ENCODE peak calls at places on chromosomes 16 and 17, in four cellular contexts. A is uterus, D is heart right ventricle, M is ascending aorta. U is an unnamed sample.
A peak's percentile ranks its signal among the peaks of the same experiment; 100 is the strongest.

GRCh38 chr17:22717211-22717610 is 1024.9 kb downstream of the KCNJ18 start:
- DNase-seq in M (no peak), D (no peak), A (no peak), U (no peak)

GRCh38 chr17:4728124-4728523 is 3.1 kb upstream of the MED11 start:
- DNase-seq in D (no peak), A (no peak), M (no peak), U (no peak)

GRCh38 chr17:3905017-3905486 is 11.2 kb downstream of the P2RX1 start:
- DNase-seq in M (no peak), A (no peak), D (no peak), U (no peak)

GRCh38 chr17:46020023-46020735 is 21.1 kb downstream of the STH start:
- DNase-seq in A (no peak), D (no peak), M (no peak), U (no peak)

GRCh38 chr17:83056583-83057396 is 22.6 kb upstream of the METRNL start:
- DNase-seq in A (peak; percentile 18), D (no peak), M (no peak), U (no peak)

GRCh38 chr17:35016369-35016768 is 36.1 kb downstream of the LIG3 start:
- DNase-seq in D (no peak), M (no peak), A (no peak), U (no peak)

GRCh38 chr17:56834380-56835258 is 668 bp downstream of the DGKE start:
- DNase-seq in A (peak; percentile 52), D (peak; percentile 57), M (no peak), U (no peak)

GRCh38 chr16:30185141-30185682 is 1.8 kb downstream of the CORO1A start:
- DNase-seq in M (no peak), A (peak; percentile 18), D (peak; percentile 18), U (peak; percentile 23)

GRCh38 chr17:71902931-71903506 is 217.8 kb upstream of the SOX9 start:
- DNase-seq in A (no peak), M (no peak), D (no peak), U (no peak)

GRCh38 chr17:65553009-65553645 is 8.3 kb downstream of the AXIN2 start:
- DNase-seq in D (no peak), M (no peak), A (no peak), U (no peak)

GRCh38 chr17:47742319-47743181 is 9.5 kb downstream of the TBX21 start:
- DNase-seq in D (peak; percentile 39), A (no peak), M (no peak), U (no peak)

GRCh38 chr17:39729280-39729851 is 966 bp downstream of the MIEN1 start:
- DNase-seq in D (no peak), A (no peak), M (no peak), U (no peak)

GRCh38 chr17:45228121-45228941 is 6.6 kb downstream of the FMNL1 start:
- DNase-seq in D (no peak), M (no peak), A (no peak), U (no peak)

GRCh38 chr16:83947642-83948234 is 5.3 kb upstream of the OSGIN1 start:
- DNase-seq in D (no peak), M (no peak), A (no peak), U (no peak)

GRCh38 chr17:65885484-65885883 is 306.4 kb downstream of the CEP112 start:
- DNase-seq in M (no peak), A (no peak), D (no peak), U (no peak)

GRCh38 chr16:19375561-19376158 is 42.0 kb upstream of the TMC5 start:
- DNase-seq in A (peak; percentile 29), D (peak; percentile 15), M (no peak), U (peak; percentile 32)

GRCh38 chr16:10619271-10619849 is 39.0 kb upstream of the EMP2 start:
- DNase-seq in M (no peak), A (no peak), D (peak; percentile 68), U (no peak)

GRCh38 chr16:50635505-50636392 is 45.4 kb downstream of the SNX20 start:
- DNase-seq in A (no peak), M (no peak), D (no peak), U (no peak)

GRCh38 chr17:79587421-79587820 is 23.4 kb downstream of the RBFOX3 start:
- DNase-seq in M (no peak), D (no peak), A (no peak), U (no peak)

GRCh38 chr17:78300962-78301820 is 58.7 kb downstream of the SOCS3 start:
- DNase-seq in M (no peak), D (no peak), A (no peak), U (no peak)

GRCh38 chr17:81902653-81903414 is 796 bp downstream of the NPB start:
- DNase-seq in M (no peak), A (no peak), D (no peak), U (peak; percentile 48)
- H3K4me3 ChIP-seq in M (peak overlapping the region; percentile 65), A (no peak overlapping the region), D (peak overlapping the region; percentile 34), U (no peak overlapping the region)

DNA sequence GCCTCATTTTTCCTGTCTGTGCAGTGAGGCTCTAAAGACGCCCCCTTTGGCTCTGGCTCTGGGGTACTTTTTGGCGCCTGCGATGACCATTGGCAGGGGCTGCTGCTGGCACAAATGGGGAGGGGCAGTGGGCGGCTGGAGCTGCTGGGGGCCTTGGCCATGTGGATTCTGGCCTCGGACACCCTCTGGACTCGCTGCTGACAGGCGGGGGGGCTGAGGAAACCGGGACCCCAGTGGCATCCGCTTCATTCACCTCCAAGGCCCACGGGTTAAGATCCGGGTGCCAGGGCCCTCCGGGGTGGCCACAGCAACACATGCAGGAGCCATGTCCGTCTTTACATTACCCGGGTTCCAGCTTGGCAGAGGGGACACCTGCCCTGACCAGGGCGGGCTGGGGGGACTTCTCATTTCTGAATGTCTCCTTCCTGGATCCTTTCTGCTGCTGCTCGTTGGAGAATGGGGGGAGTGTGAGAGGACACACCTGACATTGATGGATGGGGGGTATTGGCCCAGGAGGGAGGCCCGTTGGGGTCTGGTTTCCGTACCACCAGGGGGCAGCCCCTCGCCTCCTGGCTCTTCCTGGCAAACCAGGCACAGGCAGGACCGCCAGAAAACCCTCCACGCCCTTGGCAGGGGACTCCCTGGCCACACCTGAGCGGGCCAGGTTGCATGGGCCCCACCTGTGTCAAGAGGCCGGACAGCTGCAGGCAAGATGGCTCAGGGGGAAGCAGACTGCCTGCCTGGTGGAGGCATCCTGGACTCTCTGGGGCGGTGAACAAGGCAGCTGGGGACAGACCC is 21.8 kb downstream of the GSE1 start:
- DNase-seq in D (no peak), M (no peak), A (no peak), U (no peak)
- H3K36me3 ChIP-seq in D (no peaks in the 10 kb centered on the region), M (no peaks in the 10 kb centered on the region), A (no peaks in the 10 kb centered on the region), U (no peaks in the 10 kb centered on the region)

GRCh38 chr17:44095388-44095646 is 24.8 kb downstream of the G6PC3 start:
- DNase-seq in A (no peak), M (no peak), D (no peak), U (no peak)
- H3K4me3 ChIP-seq in A (no peak overlapping the region), M (peak overlapping the region; percentile 45), D (peak overlapping the region; percentile 48), U (no peak overlapping the region)

GRCh38 chr16:48590476-48590875 is 19.5 kb downstream of the N4BP1 start:
- DNase-seq in A (no peak), M (no peak), D (no peak), U (no peak)
- H3K36me3 ChIP-seq in A (no peaks in the 10 kb centered on the region), M (no peaks in the 10 kb centered on the region), D (no peaks in the 10 kb centered on the region), U (no peaks in the 10 kb centered on the region)

DNA sequence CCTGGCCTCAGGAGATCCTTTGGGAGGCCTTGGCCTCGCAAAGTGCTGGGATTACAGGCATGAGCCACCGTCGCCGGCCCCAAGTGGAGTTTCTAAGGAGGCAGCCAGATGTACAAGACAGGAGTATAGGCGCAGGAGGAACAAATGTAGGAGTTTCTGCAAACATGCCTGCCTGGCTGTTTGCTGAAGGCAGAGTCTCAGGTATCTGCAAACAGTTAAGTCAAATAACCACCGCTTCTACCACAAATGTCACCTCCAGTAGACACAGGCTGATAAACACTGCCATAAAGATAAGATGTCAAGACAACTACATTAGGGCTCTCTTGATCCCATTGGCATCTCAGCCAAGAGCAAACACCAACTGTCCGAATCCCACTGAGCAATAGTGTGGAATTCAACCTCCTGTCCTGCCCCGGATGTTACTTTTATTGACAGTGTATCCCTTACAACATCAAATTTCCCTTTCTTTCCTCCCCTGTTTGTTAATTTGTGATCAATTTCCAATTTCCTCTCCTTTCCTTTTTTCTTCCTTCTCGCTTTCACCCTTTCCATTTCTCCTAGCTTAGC is 5.6 kb upstream of the COG1 start:
- DNase-seq in M (no peak), A (no peak), D (no peak), U (no peak)
- H3K4me3 ChIP-seq in M (no peak overlapping the region), A (no peak overlapping the region), D (no peak overlapping the region), U (no peak overlapping the region)

DNA sequence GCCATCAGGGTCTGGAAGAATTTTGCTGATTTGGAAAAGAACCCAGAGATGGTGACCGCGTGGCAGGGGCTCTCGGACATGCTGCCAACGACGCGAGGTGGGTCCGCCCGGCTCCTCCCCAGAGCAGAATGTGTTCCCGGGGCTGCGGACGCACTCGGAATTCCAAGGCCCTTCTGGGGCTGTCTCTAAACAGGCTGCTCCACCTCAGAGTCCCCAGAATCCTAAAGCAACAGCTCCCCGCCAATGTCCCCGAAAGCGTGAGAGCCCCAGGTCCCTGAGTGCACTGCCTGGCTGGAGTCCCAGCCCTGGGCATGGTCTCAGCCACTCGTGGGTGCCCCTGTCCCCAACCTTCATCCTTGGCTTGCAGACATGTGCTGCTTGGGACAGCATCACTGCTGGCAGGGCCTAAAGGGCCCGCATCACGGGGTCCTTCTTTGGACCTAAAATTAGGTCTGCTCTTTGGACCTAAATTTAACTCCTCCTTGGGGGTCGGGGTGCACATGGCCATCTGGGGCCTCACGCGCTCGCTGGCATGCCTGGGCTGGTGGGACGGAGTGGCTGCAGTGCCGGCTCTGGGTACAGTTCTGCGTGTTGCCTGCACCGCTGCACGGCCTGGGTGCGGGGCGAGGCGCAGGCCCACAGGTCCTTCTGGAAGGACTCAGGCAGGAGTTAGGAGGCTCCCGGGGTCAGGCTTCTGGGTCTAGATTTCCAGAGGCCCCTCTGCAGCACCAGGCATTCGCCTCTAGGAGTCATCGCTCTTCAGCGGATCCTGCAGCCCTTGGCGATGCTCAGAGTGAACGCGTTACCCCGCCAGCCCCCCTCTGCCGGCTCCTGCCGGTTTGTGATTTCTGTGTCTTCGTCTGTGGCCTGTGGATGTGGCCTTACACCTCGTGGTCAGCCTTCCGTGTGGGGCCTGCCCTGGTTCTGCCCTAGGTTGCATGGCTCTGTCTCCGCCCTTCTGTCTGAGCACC is 41.9 kb upstream of the CHMP6 start:
- DNase-seq in D (no peak), M (no peak), A (peak; percentile 16), U (no peak)
- H3K36me3 ChIP-seq in D (no peaks in the 10 kb centered on the region), M (peaks cover 17% of the 10 kb centered on the region), A (no peaks in the 10 kb centered on the region), U (no peaks in the 10 kb centered on the region)

GRCh38 chr17:49577651-49577935 is 1.9 kb downstream of the NXPH3 start:
- DNase-seq in A (no peak), M (no peak), D (no peak), U (no peak)
- H3K4me3 ChIP-seq in A (peak overlapping the region; percentile 84), M (peak overlapping the region; percentile 89), D (peak overlapping the region; percentile 73), U (peak overlapping the region; percentile 71)

GRCh38 chr17:1628856-1629646 is 417 bp upstream of the SLC43A2 start:
- DNase-seq in D (peak; percentile 92), A (peak; percentile 91), M (peak; percentile 86), U (peak; percentile 91)
- H3K36me3 ChIP-seq in D (no peaks in the 10 kb centered on the region), A (no peaks in the 10 kb centered on the region), M (no peaks in the 10 kb centered on the region), U (no peaks in the 10 kb centered on the region)